ENCODE peak calls at places on chromosomes 3 and 15, in eight cellular contexts. E is mucosa of descending colon; O is A549; W is CD8-positive, alpha-beta T cell; L is neural progenitor cell; Q is thyroid gland; H is spleen; D is Caco-2. C is an unnamed sample. For H3K4me1, the result is how much of the 10 kb centered on the place peaks cover.

GRCh38 chr3:191329654-191330308 is 545 bp downstream of the UTS2B start:
- DNase-seq in E (peak), O (no peak), W (no peak), L (peak), Q (peak), H (peak), D (peak), C (peak)

GRCh38 chr3:73661262-73661661 is 36.5 kb upstream of the PDZRN3 start:
- DNase-seq in E (no peak), O (no peak), W (no peak), L (no peak), Q (no peak), H (no peak), D (no peak), C (no peak)

GRCh38 chr3:129513705-129514104 is 14.7 kb upstream of the RHO start:
- DNase-seq in E (no peak), O (no peak), W (no peak), L (no peak), Q (no peak), H (peak), D (no peak), C (no peak)

GRCh38 chr3:4334548-4334947 is 31.4 kb downstream of the SETMAR start:
- DNase-seq in E (no peak), O (no peak), W (no peak), L (no peak), Q (no peak), H (no peak), D (no peak), C (no peak)

GRCh38 chr3:155766206-155766605 is 21.3 kb upstream of the PLCH1 start:
- DNase-seq in E (no peak), O (no peak), W (no peak), L (no peak), Q (no peak), H (no peak), D (no peak), C (no peak)

GRCh38 chr3:107240183-107241091 is 136.8 kb upstream of the CCDC54 start:
- DNase-seq in E (peak), O (peak), W (peak), L (peak), Q (peak), H (peak), D (no peak), C (peak)

GRCh38 chr3:132654190-132654589 is 5.4 kb downstream of the ACAD11 start:
- DNase-seq in E (no peak), O (no peak), W (no peak), L (no peak), Q (no peak), H (no peak), D (no peak), C (no peak)

GRCh38 chr3:4474683-4475490 is 7.8 kb upstream of the SUMF1 start:
- DNase-seq in E (no peak), O (no peak), W (no peak), L (peak), Q (peak), H (no peak), D (no peak), C (no peak)

GRCh38 chr3:140588558-140588957 is 89.3 kb upstream of the TRIM42 start:
- DNase-seq in E (no peak), O (no peak), W (no peak), L (peak), Q (no peak), H (no peak), D (no peak), C (no peak)

GRCh38 chr3:23485922-23486321 is 282.8 kb downstream of the UBE2E2 start:
- DNase-seq in E (no peak), O (no peak), W (no peak), L (no peak), Q (no peak), H (peak), D (no peak), C (no peak)

GRCh38 chr3:149120051-149120972 is 9.1 kb upstream of the HPS3 start:
- DNase-seq in E (no peak), O (peak), W (peak), L (peak), Q (no peak), H (no peak), D (no peak), C (no peak)

DNA sequence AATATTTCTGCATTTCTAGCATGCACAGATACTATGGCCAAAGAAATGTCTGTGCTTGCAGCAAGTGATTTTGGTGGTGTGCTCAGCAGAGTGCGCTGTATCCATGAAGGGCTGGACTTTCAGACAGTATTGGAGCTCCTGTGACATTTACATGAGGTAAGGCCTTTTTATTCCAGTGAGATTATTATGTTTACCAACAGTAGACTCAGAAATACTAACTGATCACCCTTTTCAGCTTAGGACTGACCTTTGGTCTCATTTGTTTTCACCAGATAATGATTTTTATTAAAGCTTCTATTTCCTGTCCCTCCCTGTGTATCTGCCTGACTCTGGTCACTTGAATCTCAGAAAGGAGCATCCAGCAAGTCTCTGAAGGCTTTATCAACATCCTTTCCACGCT is 1302.5 kb upstream of the EPHA6 start:
- DNase-seq in E (no peak), O (no peak), W (no peak), L (no peak), Q (no peak), H (no peak), D (no peak), C (no peak)
- TF ChIP-seq CTCF in E (no peak), O (no peak), W (no peak), L (no peak), Q (no peak), H (no peak), D (peak), C (no peak)

DNA sequence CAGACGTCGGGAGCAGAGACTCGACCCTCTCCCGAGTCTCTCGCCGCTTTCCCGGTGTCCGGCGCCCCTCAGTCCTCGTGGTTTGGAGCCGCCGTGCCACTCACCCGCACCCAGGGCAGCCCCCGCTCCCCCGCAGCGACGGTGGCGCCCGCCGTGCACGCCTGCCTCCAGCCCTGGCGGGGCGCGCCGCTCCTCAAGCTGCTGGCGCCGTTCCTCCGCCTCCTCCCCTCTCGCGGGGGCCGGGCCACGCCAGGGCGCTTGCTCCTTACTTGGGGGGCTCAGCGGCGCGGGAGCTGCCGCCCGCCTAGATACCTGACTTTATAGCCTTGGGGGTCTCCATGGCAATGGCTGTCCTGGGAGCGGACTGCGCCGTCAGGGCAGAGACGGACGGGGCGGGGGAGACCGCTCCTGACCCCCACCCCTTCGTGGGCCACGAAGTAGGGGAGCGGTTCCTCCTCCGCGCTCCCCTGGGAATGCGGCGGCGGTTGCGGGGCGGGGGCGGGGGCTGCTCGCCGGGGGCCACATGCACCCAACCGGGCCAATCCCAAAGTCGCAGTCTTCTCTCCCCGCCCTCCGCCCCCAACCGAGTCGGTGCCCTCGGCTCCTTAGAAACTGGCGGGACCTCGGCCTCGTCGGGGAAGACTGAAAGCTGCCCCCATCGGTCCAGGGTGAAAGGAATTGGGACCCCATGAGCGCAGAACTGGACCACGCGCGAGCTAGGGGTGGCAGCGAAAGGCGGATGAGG is at the start of gene ANKRD63:
- DNase-seq in E (peak), O (peak), W (peak), L (peak), Q (peak), H (peak), D (no peak), C (peak)
- H3K4me1 ChIP-seq in E (under half), O (under half), W (under half), L (under half), Q (under half), H (under half), D (under half), C (under half)

DNA sequence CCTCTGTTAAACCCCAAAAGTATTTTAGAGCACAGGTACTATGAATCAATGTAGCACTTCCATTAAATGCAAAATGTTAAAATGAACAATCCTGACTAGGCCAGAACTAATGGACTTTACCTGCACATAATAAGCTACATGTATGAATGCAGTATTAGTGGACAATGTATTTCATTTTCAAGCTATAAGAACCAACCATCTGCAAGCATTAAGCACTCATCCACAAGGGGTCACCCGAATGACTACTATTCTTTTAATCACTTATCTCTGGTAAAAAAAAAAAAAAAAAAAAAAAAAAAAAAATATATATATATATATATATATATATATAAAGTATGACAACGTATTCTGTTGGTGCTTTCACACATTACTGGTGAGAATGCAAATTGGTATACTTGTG is 7.2 kb downstream of the HERC1 start:
- DNase-seq in E (no peak), O (no peak), W (no peak), L (no peak), Q (no peak), H (no peak), D (no peak), C (no peak)
- TF ChIP-seq CTCF in E (no peak), O (peak), W (no peak), L (no peak), Q (no peak), H (no peak), D (no peak), C (no peak)

DNA sequence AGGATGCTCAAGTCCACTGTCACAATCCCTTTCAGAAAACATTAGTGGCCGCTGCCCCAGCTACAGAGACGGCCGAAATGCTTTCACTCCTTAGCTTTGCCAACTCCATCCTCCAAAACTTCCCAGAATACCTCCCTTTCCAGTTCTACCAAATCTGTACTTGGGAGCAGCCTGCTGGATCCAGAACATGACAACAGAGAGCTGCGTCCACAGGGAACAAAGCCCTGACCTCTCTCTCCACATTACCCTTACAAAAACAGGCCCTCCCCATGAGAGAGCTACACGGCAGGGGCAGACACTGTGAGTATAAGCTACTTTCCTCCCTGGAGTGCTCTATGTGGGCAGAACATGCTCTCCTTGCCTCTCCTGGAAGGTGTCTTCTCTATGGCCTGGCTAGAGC is 6.3 kb downstream of the RBM15B start:
- DNase-seq in E (no peak), O (no peak), W (no peak), L (no peak), Q (no peak), H (no peak), D (no peak), C (no peak)
- H3K4me1 ChIP-seq in E (under half), O (under half), W (under half), L (under half), Q (under half), H (under half), D (under half), C (under half)

DNA sequence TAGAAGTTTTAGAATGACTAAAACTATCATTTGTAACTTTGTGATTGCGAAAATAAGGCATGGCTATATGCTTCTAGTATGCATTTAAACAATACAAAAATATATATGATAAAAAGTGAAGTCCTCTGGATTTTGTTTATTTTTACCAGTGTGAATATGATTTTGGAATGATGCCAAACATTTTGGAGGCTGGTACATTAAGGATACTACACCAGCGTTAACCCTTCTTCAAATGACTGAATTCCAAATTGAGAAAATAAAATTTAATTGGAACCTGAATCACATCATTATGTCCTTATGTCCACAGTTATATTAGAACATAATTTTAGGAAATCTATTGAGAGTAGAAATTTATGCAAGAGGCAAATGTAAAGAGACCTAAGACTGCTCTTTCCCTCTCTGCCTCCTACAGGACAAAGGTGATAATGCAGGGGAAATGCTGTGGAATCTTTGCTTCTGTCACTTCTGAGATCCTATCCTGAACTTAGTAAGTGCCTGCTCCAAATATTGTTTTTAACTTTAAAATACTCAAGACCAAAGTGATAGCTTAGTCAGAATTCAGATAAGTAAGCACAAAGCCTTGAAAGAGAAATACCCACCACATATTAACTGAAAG is 121.1 kb upstream of the NANOGP8 start:
- DNase-seq in E (no peak), O (peak), W (no peak), L (peak), Q (no peak), H (no peak), D (no peak), C (no peak)
- TF ChIP-seq CTCF in E (no peak), O (peak), W (no peak), L (peak), Q (no peak), H (no peak), D (peak), C (no peak)